ENCODE peak calls at places on chromosomes 6 and 20, in six cellular contexts. S is activated CD4-positive, alpha-beta T cell treated with anti-CD3 and anti-CD28 coated beads, Interleukin-2, amount 50 U/mL, for 24 hours; V is dorsolateral prefrontal cortex; B is heart left ventricle; D is upper lobe of right lung; C is hepatic stellate cell. A is an unnamed sample.

GRCh38 chr6:160733045-160733646 is 31.1 kb downstream of the PLG start:
- DNase-seq in S (no peak), V (peak; percentile 58), B (peak; percentile 32), D (no peak), C (peak; percentile 11), A (peak; percentile 22)

GRCh38 chr20:37501940-37502339 is 19.1 kb upstream of the NNAT start:
- DNase-seq in S (no peak), V (no peak), B (no peak), D (no peak), C (no peak), A (no peak)

GRCh38 chr20:11772226-11772730 is 145.4 kb upstream of the BTBD3 start:
- DNase-seq in S (no peak), V (no peak), B (no peak), D (no peak), C (no peak), A (no peak)

GRCh38 chr6:109053285-109053684 is 41.4 kb downstream of the SESN1 start:
- DNase-seq in S (no peak), V (no peak), B (no peak), D (no peak), C (no peak), A (no peak)

GRCh38 chr20:63361507-63362425 is 617 bp upstream of the CHRNA4 start:
- DNase-seq in S (no peak), V (no peak), B (no peak), D (no peak), C (no peak), A (no peak)

GRCh38 chr6:114747995-114748625 is 405.3 kb upstream of the HS3ST5 start:
- DNase-seq in S (no peak), V (peak; percentile 76), B (peak; percentile 19), D (no peak), C (no peak), A (peak; percentile 20)

GRCh38 chr6:134853111-134854055 is 96.5 kb downstream of the ALDH8A1 start:
- DNase-seq in S (no peak), V (no peak), B (no peak), D (no peak), C (peak; percentile 13), A (peak; percentile 69)

GRCh38 chr6:125787791-125788190 is 3.0 kb upstream of the NCOA7 start:
- DNase-seq in S (no peak), V (no peak), B (no peak), D (no peak), C (peak; percentile 28), A (peak; percentile 12)

GRCh38 chr6:37175332-37176267 is 5.6 kb downstream of the PIM1 start:
- DNase-seq in S (no peak), V (no peak), B (no peak), D (no peak), C (no peak), A (no peak)

GRCh38 chr6:27812805-27813626 is 99.2 kb downstream of the OR2B2 start:
- DNase-seq in S (no peak), V (no peak), B (no peak), D (no peak), C (no peak), A (no peak)

GRCh38 chr20:1324598-1325172 is 4.3 kb downstream of the SDCBP2 start:
- DNase-seq in S (no peak), V (peak; percentile 20), B (peak; percentile 15), D (no peak), C (peak; percentile 81), A (peak; percentile 67)